ENCODE peak calls at places on chromosomes 3 and 15, in five cellular contexts. One of them, this sample, is unnamed. For H3K9me3 and H3K36me3, the result is how much of the 10 kb centered on the place peaks cover.

GRCh38 chr3:143464850-143465249 is 345.3 kb downstream of the CHST2 start:
- DNase-seq in PC-9: no peak
- DNase-seq in A673: peak
- DNase-seq in lower lobe of right lung: no peak
- DNase-seq in CD8-positive, alpha-beta T cell: no peak
- DNase-seq in this sample: peak

GRCh38 chr15:68951813-68952212 is 21.5 kb downstream of the SPESP1 start:
- DNase-seq in PC-9: no peak
- DNase-seq in A673: no peak
- DNase-seq in lower lobe of right lung: no peak
- DNase-seq in CD8-positive, alpha-beta T cell: no peak
- DNase-seq in this sample: no peak

GRCh38 chr3:117398166-117398954 is 688.8 kb downstream of the TUSC7 start:
- DNase-seq in PC-9: no peak
- DNase-seq in A673: no peak
- DNase-seq in lower lobe of right lung: no peak
- DNase-seq in CD8-positive, alpha-beta T cell: no peak
- DNase-seq in this sample: no peak

GRCh38 chr3:185824051-185824466 is 783 bp downstream of the IGF2BP2 start:
- DNase-seq in PC-9: peak
- DNase-seq in A673: peak
- DNase-seq in lower lobe of right lung: peak
- DNase-seq in CD8-positive, alpha-beta T cell: no peak
- DNase-seq in this sample: peak

GRCh38 chr3:133294253-133294652 is 105.6 kb upstream of the BFSP2 start:
- DNase-seq in PC-9: no peak
- DNase-seq in A673: no peak
- DNase-seq in lower lobe of right lung: no peak
- DNase-seq in CD8-positive, alpha-beta T cell: no peak
- DNase-seq in this sample: no peak

GRCh38 chr15:31306426-31307269 is 20.0 kb upstream of the KLF13 start:
- DNase-seq in PC-9: peak
- DNase-seq in A673: peak
- DNase-seq in lower lobe of right lung: no peak
- DNase-seq in CD8-positive, alpha-beta T cell: peak
- DNase-seq in this sample: no peak

GRCh38 chr3:161008086-161008485 is 97.1 kb downstream of the B3GALNT1 start:
- DNase-seq in PC-9: peak
- DNase-seq in A673: no peak
- DNase-seq in lower lobe of right lung: no peak
- DNase-seq in CD8-positive, alpha-beta T cell: no peak
- DNase-seq in this sample: no peak

GRCh38 chr3:73664389-73664788 is 39.6 kb upstream of the PDZRN3 start:
- DNase-seq in PC-9: no peak
- DNase-seq in A673: no peak
- DNase-seq in lower lobe of right lung: no peak
- DNase-seq in CD8-positive, alpha-beta T cell: no peak
- DNase-seq in this sample: no peak

GRCh38 chr3:190577225-190577624 is 63.3 kb downstream of the IL1RAP start:
- DNase-seq in PC-9: no peak
- DNase-seq in A673: no peak
- DNase-seq in lower lobe of right lung: no peak
- DNase-seq in CD8-positive, alpha-beta T cell: no peak
- DNase-seq in this sample: no peak

GRCh38 chr3:124529826-124530571 is 200.3 kb upstream of the UMPS start:
- DNase-seq in PC-9: no peak
- DNase-seq in A673: peak
- DNase-seq in lower lobe of right lung: no peak
- DNase-seq in CD8-positive, alpha-beta T cell: no peak
- DNase-seq in this sample: peak

GRCh38 chr15:48451241-48451640 is 120.0 kb downstream of the DUT start:
- DNase-seq in PC-9: no peak
- DNase-seq in A673: no peak
- DNase-seq in lower lobe of right lung: no peak
- DNase-seq in CD8-positive, alpha-beta T cell: no peak
- DNase-seq in this sample: no peak

GRCh38 chr15:91216000-91216399 is 115.9 kb downstream of the SV2B start:
- DNase-seq in PC-9: no peak
- DNase-seq in A673: no peak
- DNase-seq in lower lobe of right lung: no peak
- DNase-seq in CD8-positive, alpha-beta T cell: no peak
- DNase-seq in this sample: no peak

GRCh38 chr3:146072824-146073223 is 88.2 kb downstream of the PLOD2 start:
- DNase-seq in PC-9: no peak
- DNase-seq in A673: no peak
- DNase-seq in lower lobe of right lung: no peak
- DNase-seq in CD8-positive, alpha-beta T cell: no peak
- DNase-seq in this sample: no peak

GRCh38 chr15:23647421-23648375 is at the start of gene MAGEL2:
- DNase-seq in PC-9: no peak
- DNase-seq in A673: no peak
- DNase-seq in lower lobe of right lung: peak
- DNase-seq in CD8-positive, alpha-beta T cell: no peak
- DNase-seq in this sample: no peak

GRCh38 chr3:68893600-68894239 is 38.6 kb downstream of the TAFA4 start:
- DNase-seq in PC-9: no peak
- DNase-seq in A673: peak
- DNase-seq in lower lobe of right lung: no peak
- DNase-seq in CD8-positive, alpha-beta T cell: no peak
- DNase-seq in this sample: no peak

GRCh38 chr3:197950661-197951029 is 655 bp downstream of the RPL35A start:
- DNase-seq in PC-9: no peak
- DNase-seq in A673: no peak
- DNase-seq in lower lobe of right lung: no peak
- DNase-seq in CD8-positive, alpha-beta T cell: no peak
- DNase-seq in this sample: no peak

GRCh38 chr3:8712871-8713360 is 20.7 kb upstream of the CAV3 start:
- DNase-seq in PC-9: no peak
- DNase-seq in A673: no peak
- DNase-seq in lower lobe of right lung: no peak
- DNase-seq in CD8-positive, alpha-beta T cell: no peak
- DNase-seq in this sample: no peak

GRCh38 chr3:133944641-133945441 is 49.2 kb upstream of the RAB6B start:
- DNase-seq in PC-9: peak
- DNase-seq in A673: peak
- DNase-seq in lower lobe of right lung: no peak
- DNase-seq in CD8-positive, alpha-beta T cell: no peak
- DNase-seq in this sample: peak

GRCh38 chr3:21914451-21914850 is 163.4 kb upstream of the ZNF385D start:
- DNase-seq in PC-9: no peak
- DNase-seq in A673: no peak
- DNase-seq in lower lobe of right lung: no peak
- DNase-seq in CD8-positive, alpha-beta T cell: no peak
- DNase-seq in this sample: no peak

GRCh38 chr3:4011136-4011535 is 211.9 kb downstream of the LRRN1 start:
- DNase-seq in PC-9: no peak
- DNase-seq in A673: no peak
- DNase-seq in lower lobe of right lung: no peak
- DNase-seq in CD8-positive, alpha-beta T cell: no peak
- DNase-seq in this sample: no peak

GRCh38 chr3:117586161-117586560 is 876.6 kb downstream of the TUSC7 start:
- DNase-seq in PC-9: no peak
- DNase-seq in A673: no peak
- DNase-seq in lower lobe of right lung: no peak
- DNase-seq in CD8-positive, alpha-beta T cell: no peak
- DNase-seq in this sample: no peak

GRCh38 chr3:194689493-194689901 is 3.8 kb downstream of the FAM43A start:
- DNase-seq in PC-9: no peak
- DNase-seq in A673: peak
- DNase-seq in lower lobe of right lung: no peak
- DNase-seq in CD8-positive, alpha-beta T cell: peak
- DNase-seq in this sample: peak

GRCh38 chr3:104596551-104596950 is 770.2 kb upstream of the ALCAM start:
- DNase-seq in PC-9: peak
- DNase-seq in A673: peak
- DNase-seq in lower lobe of right lung: no peak
- DNase-seq in CD8-positive, alpha-beta T cell: no peak
- DNase-seq in this sample: no peak

GRCh38 chr3:114650808-114651207 is 357.0 kb downstream of the TIGIT start:
- DNase-seq in PC-9: no peak
- DNase-seq in A673: peak
- DNase-seq in lower lobe of right lung: no peak
- DNase-seq in CD8-positive, alpha-beta T cell: no peak
- DNase-seq in this sample: no peak

GRCh38 chr3:156620901-156621300 is 53.5 kb upstream of the TIPARP start:
- DNase-seq in PC-9: no peak
- DNase-seq in A673: no peak
- DNase-seq in lower lobe of right lung: no peak
- DNase-seq in CD8-positive, alpha-beta T cell: no peak
- DNase-seq in this sample: no peak

GRCh38 chr3:169664034-169664820 is 715 bp upstream of the MECOM start:
- DNase-seq in PC-9: peak
- DNase-seq in A673: no peak
- DNase-seq in lower lobe of right lung: peak
- DNase-seq in CD8-positive, alpha-beta T cell: no peak
- DNase-seq in this sample: no peak

GRCh38 chr15:48021336-48022086 is 99.3 kb upstream of the SLC24A5 start:
- DNase-seq in PC-9: no peak
- DNase-seq in A673: no peak
- DNase-seq in lower lobe of right lung: no peak
- DNase-seq in CD8-positive, alpha-beta T cell: no peak
- DNase-seq in this sample: no peak

GRCh38 chr15:52788099-52788986 is 1.8 kb downstream of the ONECUT1 start:
- DNase-seq in PC-9: no peak
- DNase-seq in A673: no peak
- DNase-seq in lower lobe of right lung: peak
- DNase-seq in CD8-positive, alpha-beta T cell: no peak
- DNase-seq in this sample: no peak
- H3K4me3 ChIP-seq in PC-9: no peak
- H3K4me3 ChIP-seq in A673: no peak
- H3K4me3 ChIP-seq in lower lobe of right lung: no peak
- H3K4me3 ChIP-seq in CD8-positive, alpha-beta T cell: no peak
- H3K4me3 ChIP-seq in this sample: no peak

GRCh38 chr15:87687176-87687890 is 569.2 kb downstream of the NTRK3 start:
- DNase-seq in PC-9: no peak
- DNase-seq in A673: no peak
- DNase-seq in lower lobe of right lung: no peak
- DNase-seq in CD8-positive, alpha-beta T cell: no peak
- DNase-seq in this sample: no peak
- H3K9me3 ChIP-seq in PC-9: under half
- H3K9me3 ChIP-seq in A673: under half
- H3K9me3 ChIP-seq in lower lobe of right lung: under half
- H3K9me3 ChIP-seq in CD8-positive, alpha-beta T cell: under half
- H3K9me3 ChIP-seq in this sample: under half

DNA sequence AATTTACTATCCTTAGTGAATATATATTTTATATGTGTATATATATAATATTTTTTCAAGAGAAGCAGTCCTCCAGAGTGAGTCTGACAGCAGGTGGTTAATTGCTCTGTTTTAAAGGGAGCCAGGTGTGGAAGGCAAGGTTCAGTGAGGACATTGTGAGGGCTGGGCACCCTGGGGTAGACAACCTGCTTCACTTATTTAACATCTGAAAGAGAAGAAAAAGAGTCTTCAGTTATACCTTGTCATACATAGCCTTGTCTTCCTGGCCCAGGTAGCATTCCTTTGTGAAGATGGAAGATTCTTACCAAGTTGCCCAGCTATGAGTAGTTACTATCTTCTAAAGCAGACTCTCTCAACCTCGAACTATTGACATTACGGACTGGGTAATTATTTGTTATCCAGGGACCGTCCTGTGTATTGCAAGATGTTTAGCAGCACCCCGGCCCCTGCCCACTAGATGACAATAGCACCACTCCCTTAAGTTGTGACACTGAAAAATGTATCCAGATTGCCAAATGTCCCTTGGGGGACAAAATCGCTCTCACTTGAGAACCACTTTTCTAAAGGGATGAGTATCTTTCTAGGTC is 336.0 kb upstream of the TRIM42 start:
- DNase-seq in PC-9: no peak
- DNase-seq in A673: no peak
- DNase-seq in lower lobe of right lung: no peak
- DNase-seq in CD8-positive, alpha-beta T cell: no peak
- DNase-seq in this sample: no peak
- H3K36me3 ChIP-seq in PC-9: under half
- H3K36me3 ChIP-seq in A673: under half
- H3K36me3 ChIP-seq in lower lobe of right lung: under half
- H3K36me3 ChIP-seq in CD8-positive, alpha-beta T cell: under half
- H3K36me3 ChIP-seq in this sample: under half

GRCh38 chr3:15601046-15601398 is 347 bp downstream of the HACL1 start:
- DNase-seq in PC-9: no peak
- DNase-seq in A673: no peak
- DNase-seq in lower lobe of right lung: no peak
- DNase-seq in CD8-positive, alpha-beta T cell: no peak
- DNase-seq in this sample: no peak

GRCh38 chr3:15602146-15602536 is 596 bp downstream of the BTD start:
- DNase-seq in PC-9: no peak
- DNase-seq in A673: no peak
- DNase-seq in lower lobe of right lung: no peak
- DNase-seq in CD8-positive, alpha-beta T cell: no peak
- DNase-seq in this sample: no peak

GRCh38 chr3:15606434-15606891 is 4.9 kb downstream of the BTD start:
- DNase-seq in PC-9: no peak
- DNase-seq in A673: no peak
- DNase-seq in lower lobe of right lung: no peak
- DNase-seq in CD8-positive, alpha-beta T cell: no peak
- DNase-seq in this sample: no peak

GRCh38 chr3:15595955-15596354 is 5.4 kb downstream of the HACL1 start:
- DNase-seq in PC-9: no peak
- DNase-seq in A673: no peak
- DNase-seq in lower lobe of right lung: no peak
- DNase-seq in CD8-positive, alpha-beta T cell: no peak
- DNase-seq in this sample: no peak

GRCh38 chr3:15601399-15602145 is at the start of the genes BTD and HACL1:
- DNase-seq in PC-9: peak
- DNase-seq in A673: peak
- DNase-seq in lower lobe of right lung: peak
- DNase-seq in CD8-positive, alpha-beta T cell: peak
- DNase-seq in this sample: peak
- H3K4me3 ChIP-seq in PC-9: peak
- H3K4me3 ChIP-seq in A673: peak
- H3K4me3 ChIP-seq in lower lobe of right lung: peak
- H3K4me3 ChIP-seq in CD8-positive, alpha-beta T cell: peak
- H3K4me3 ChIP-seq in this sample: peak

GRCh38 chr3:31555204-31555603 is 22.5 kb downstream of the STT3B start:
- DNase-seq in PC-9: no peak
- DNase-seq in A673: no peak
- DNase-seq in lower lobe of right lung: no peak
- DNase-seq in CD8-positive, alpha-beta T cell: no peak
- DNase-seq in this sample: no peak

GRCh38 chr3:31552103-31552502 is 19.4 kb downstream of the STT3B start:
- DNase-seq in PC-9: no peak
- DNase-seq in A673: no peak
- DNase-seq in lower lobe of right lung: no peak
- DNase-seq in CD8-positive, alpha-beta T cell: no peak
- DNase-seq in this sample: no peak

GRCh38 chr3:31550452-31551251 is 17.9 kb downstream of the STT3B start:
- DNase-seq in PC-9: no peak
- DNase-seq in A673: peak
- DNase-seq in lower lobe of right lung: no peak
- DNase-seq in CD8-positive, alpha-beta T cell: no peak
- DNase-seq in this sample: no peak

GRCh38 chr3:31553258-31553657 is 20.5 kb downstream of the STT3B start:
- DNase-seq in PC-9: no peak
- DNase-seq in A673: no peak
- DNase-seq in lower lobe of right lung: no peak
- DNase-seq in CD8-positive, alpha-beta T cell: no peak
- DNase-seq in this sample: no peak
- H3K9me3 ChIP-seq in PC-9: under half
- H3K9me3 ChIP-seq in A673: under half
- H3K9me3 ChIP-seq in lower lobe of right lung: under half
- H3K9me3 ChIP-seq in CD8-positive, alpha-beta T cell: under half
- H3K9me3 ChIP-seq in this sample: under half